ENCODE peak calls at places on chromosomes 16 and 17, in ten cellular contexts. One of them, this sample, is unnamed.

GRCh38 chr16:588889-589657 is 793 bp upstream of the RAB40C start:
- DNase-seq in transverse colon: peak; percentile 98
- DNase-seq in dorsolateral prefrontal cortex: peak; percentile 99
- DNase-seq in HFFc6: peak; percentile 92
- DNase-seq in Peyer's patch: peak; percentile 99
- DNase-seq in AG10803: peak; percentile 94
- DNase-seq in CD4-positive, alpha-beta T cell: peak; percentile 98
- DNase-seq in mucosa of descending colon: peak; percentile 98
- DNase-seq in prostate gland: peak; percentile 97
- DNase-seq in neural crest cell: peak; percentile 98
- DNase-seq in this sample: peak; percentile 99

GRCh38 chr16:65525743-65526142 is 403.9 kb upstream of the CDH11 start:
- DNase-seq in neural crest cell: no peak
- DNase-seq in mucosa of descending colon: no peak
- DNase-seq in CD4-positive, alpha-beta T cell: no peak
- DNase-seq in dorsolateral prefrontal cortex: no peak
- DNase-seq in prostate gland: no peak
- DNase-seq in transverse colon: no peak
- DNase-seq in HFFc6: no peak
- DNase-seq in AG10803: no peak
- DNase-seq in Peyer's patch: no peak
- DNase-seq in this sample: no peak

GRCh38 chr17:32349503-32349853 is 479 bp upstream of the ZNF207 start:
- DNase-seq in dorsolateral prefrontal cortex: peak; percentile 27
- DNase-seq in AG10803: peak; percentile 17
- DNase-seq in prostate gland: peak; percentile 41
- DNase-seq in mucosa of descending colon: no peak
- DNase-seq in CD4-positive, alpha-beta T cell: peak; percentile 4
- DNase-seq in Peyer's patch: no peak
- DNase-seq in transverse colon: peak; percentile 27
- DNase-seq in HFFc6: no peak
- DNase-seq in neural crest cell: no peak
- DNase-seq in this sample: no peak

GRCh38 chr16:84181144-84181915 is 5.5 kb downstream of the TAF1C start:
- DNase-seq in CD4-positive, alpha-beta T cell: no peak
- DNase-seq in Peyer's patch: no peak
- DNase-seq in mucosa of descending colon: no peak
- DNase-seq in prostate gland: no peak
- DNase-seq in dorsolateral prefrontal cortex: no peak
- DNase-seq in neural crest cell: no peak
- DNase-seq in HFFc6: no peak
- DNase-seq in AG10803: no peak
- DNase-seq in transverse colon: no peak
- DNase-seq in this sample: no peak

GRCh38 chr16:11675561-11676511 is 7.6 kb downstream of the SNN start:
- DNase-seq in neural crest cell: no peak
- DNase-seq in Peyer's patch: peak; percentile 89
- DNase-seq in mucosa of descending colon: peak; percentile 80
- DNase-seq in transverse colon: peak; percentile 69
- DNase-seq in dorsolateral prefrontal cortex: peak; percentile 38
- DNase-seq in HFFc6: no peak
- DNase-seq in AG10803: no peak
- DNase-seq in CD4-positive, alpha-beta T cell: no peak
- DNase-seq in prostate gland: no peak
- DNase-seq in this sample: no peak

GRCh38 chr17:2214047-2214717 is 89.4 kb downstream of the SMG6 start:
- DNase-seq in prostate gland: no peak
- DNase-seq in transverse colon: peak; percentile 29
- DNase-seq in Peyer's patch: no peak
- DNase-seq in CD4-positive, alpha-beta T cell: no peak
- DNase-seq in HFFc6: peak; percentile 85
- DNase-seq in dorsolateral prefrontal cortex: peak; percentile 70
- DNase-seq in AG10803: peak; percentile 87
- DNase-seq in neural crest cell: no peak
- DNase-seq in mucosa of descending colon: no peak
- DNase-seq in this sample: no peak

GRCh38 chr17:68033636-68034451 is 1.7 kb upstream of the KPNA2 start:
- DNase-seq in AG10803: peak; percentile 65
- DNase-seq in HFFc6: peak; percentile 27
- DNase-seq in transverse colon: no peak
- DNase-seq in dorsolateral prefrontal cortex: no peak
- DNase-seq in prostate gland: no peak
- DNase-seq in neural crest cell: peak; percentile 35
- DNase-seq in Peyer's patch: no peak
- DNase-seq in CD4-positive, alpha-beta T cell: no peak
- DNase-seq in mucosa of descending colon: no peak
- DNase-seq in this sample: no peak

GRCh38 chr17:50478391-50479361 is at the start of gene RSAD1:
- DNase-seq in prostate gland: peak; percentile 83
- DNase-seq in HFFc6: peak; percentile 85
- DNase-seq in neural crest cell: peak; percentile 77
- DNase-seq in dorsolateral prefrontal cortex: peak; percentile 74
- DNase-seq in Peyer's patch: peak; percentile 93
- DNase-seq in AG10803: peak; percentile 90
- DNase-seq in mucosa of descending colon: peak; percentile 92
- DNase-seq in CD4-positive, alpha-beta T cell: peak; percentile 75
- DNase-seq in transverse colon: peak; percentile 90
- DNase-seq in this sample: peak; percentile 93

GRCh38 chr17:59406808-59407381 is 75.4 kb downstream of the YPEL2 start:
- DNase-seq in dorsolateral prefrontal cortex: no peak
- DNase-seq in CD4-positive, alpha-beta T cell: no peak
- DNase-seq in HFFc6: peak; percentile 64
- DNase-seq in AG10803: peak; percentile 26
- DNase-seq in mucosa of descending colon: no peak
- DNase-seq in prostate gland: no peak
- DNase-seq in transverse colon: no peak
- DNase-seq in Peyer's patch: no peak
- DNase-seq in neural crest cell: no peak
- DNase-seq in this sample: no peak

GRCh38 chr17:73410586-73411329 is 99.0 kb upstream of the CDC42EP4 start:
- DNase-seq in prostate gland: no peak
- DNase-seq in dorsolateral prefrontal cortex: no peak
- DNase-seq in CD4-positive, alpha-beta T cell: no peak
- DNase-seq in mucosa of descending colon: no peak
- DNase-seq in HFFc6: no peak
- DNase-seq in neural crest cell: peak; percentile 42
- DNase-seq in transverse colon: no peak
- DNase-seq in Peyer's patch: no peak
- DNase-seq in AG10803: no peak
- DNase-seq in this sample: no peak

GRCh38 chr17:20896153-20896649 is 146.6 kb downstream of the USP22 start:
- DNase-seq in mucosa of descending colon: no peak
- DNase-seq in transverse colon: peak; percentile 13
- DNase-seq in prostate gland: no peak
- DNase-seq in dorsolateral prefrontal cortex: peak; percentile 17
- DNase-seq in neural crest cell: no peak
- DNase-seq in HFFc6: no peak
- DNase-seq in AG10803: peak; percentile 6
- DNase-seq in CD4-positive, alpha-beta T cell: no peak
- DNase-seq in Peyer's patch: no peak
- DNase-seq in this sample: no peak

GRCh38 chr16:85400305-85401205 is 212.6 kb upstream of the GSE1 start:
- DNase-seq in AG10803: no peak
- DNase-seq in Peyer's patch: no peak
- DNase-seq in HFFc6: no peak
- DNase-seq in neural crest cell: no peak
- DNase-seq in dorsolateral prefrontal cortex: no peak
- DNase-seq in mucosa of descending colon: peak; percentile 28
- DNase-seq in transverse colon: no peak
- DNase-seq in prostate gland: no peak
- DNase-seq in CD4-positive, alpha-beta T cell: no peak
- DNase-seq in this sample: no peak

GRCh38 chr16:8720080-8720966 is 45.9 kb downstream of the ABAT start:
- DNase-seq in neural crest cell: peak; percentile 73
- DNase-seq in prostate gland: no peak
- DNase-seq in AG10803: no peak
- DNase-seq in CD4-positive, alpha-beta T cell: no peak
- DNase-seq in dorsolateral prefrontal cortex: peak; percentile 33
- DNase-seq in Peyer's patch: no peak
- DNase-seq in mucosa of descending colon: no peak
- DNase-seq in HFFc6: no peak
- DNase-seq in transverse colon: no peak
- DNase-seq in this sample: no peak

GRCh38 chr17:74671031-74671771 is 41.5 kb downstream of the CD300LF start:
- DNase-seq in mucosa of descending colon: peak; percentile 65
- DNase-seq in HFFc6: no peak
- DNase-seq in dorsolateral prefrontal cortex: peak; percentile 60
- DNase-seq in Peyer's patch: peak; percentile 74
- DNase-seq in CD4-positive, alpha-beta T cell: peak; percentile 60
- DNase-seq in prostate gland: peak; percentile 56
- DNase-seq in neural crest cell: peak; percentile 90
- DNase-seq in transverse colon: peak; percentile 62
- DNase-seq in AG10803: peak; percentile 57
- DNase-seq in this sample: peak; percentile 90

GRCh38 chr17:8150194-8151119 is 1.7 kb downstream of the PER1 start:
- DNase-seq in CD4-positive, alpha-beta T cell: no peak
- DNase-seq in neural crest cell: no peak
- DNase-seq in transverse colon: no peak
- DNase-seq in AG10803: no peak
- DNase-seq in mucosa of descending colon: peak; percentile 55
- DNase-seq in dorsolateral prefrontal cortex: no peak
- DNase-seq in prostate gland: no peak
- DNase-seq in Peyer's patch: no peak
- DNase-seq in HFFc6: no peak
- DNase-seq in this sample: no peak

GRCh38 chr17:38628441-38628840 is 22.7 kb upstream of the SRCIN1 start:
- DNase-seq in transverse colon: no peak
- DNase-seq in CD4-positive, alpha-beta T cell: no peak
- DNase-seq in AG10803: peak; percentile 6
- DNase-seq in dorsolateral prefrontal cortex: no peak
- DNase-seq in prostate gland: no peak
- DNase-seq in HFFc6: no peak
- DNase-seq in mucosa of descending colon: no peak
- DNase-seq in neural crest cell: no peak
- DNase-seq in Peyer's patch: no peak
- DNase-seq in this sample: no peak

GRCh38 chr17:4318596-4318995 is 47.9 kb downstream of the UBE2G1 start:
- DNase-seq in transverse colon: no peak
- DNase-seq in HFFc6: no peak
- DNase-seq in neural crest cell: no peak
- DNase-seq in mucosa of descending colon: no peak
- DNase-seq in prostate gland: no peak
- DNase-seq in AG10803: no peak
- DNase-seq in dorsolateral prefrontal cortex: no peak
- DNase-seq in CD4-positive, alpha-beta T cell: no peak
- DNase-seq in Peyer's patch: no peak
- DNase-seq in this sample: no peak

GRCh38 chr16:70705056-70705455 is 19.2 kb upstream of the MTSS2 start:
- DNase-seq in mucosa of descending colon: no peak
- DNase-seq in dorsolateral prefrontal cortex: no peak
- DNase-seq in Peyer's patch: no peak
- DNase-seq in transverse colon: no peak
- DNase-seq in CD4-positive, alpha-beta T cell: no peak
- DNase-seq in neural crest cell: no peak
- DNase-seq in HFFc6: peak; percentile 66
- DNase-seq in AG10803: peak; percentile 59
- DNase-seq in prostate gland: no peak
- DNase-seq in this sample: no peak

GRCh38 chr16:78045865-78046581 is 23.7 kb downstream of the CLEC3A start:
- DNase-seq in Peyer's patch: peak; percentile 56
- DNase-seq in prostate gland: peak; percentile 47
- DNase-seq in HFFc6: no peak
- DNase-seq in neural crest cell: peak; percentile 94
- DNase-seq in mucosa of descending colon: no peak
- DNase-seq in transverse colon: peak; percentile 41
- DNase-seq in CD4-positive, alpha-beta T cell: no peak
- DNase-seq in dorsolateral prefrontal cortex: no peak
- DNase-seq in AG10803: peak; percentile 49
- DNase-seq in this sample: peak; percentile 90

DNA sequence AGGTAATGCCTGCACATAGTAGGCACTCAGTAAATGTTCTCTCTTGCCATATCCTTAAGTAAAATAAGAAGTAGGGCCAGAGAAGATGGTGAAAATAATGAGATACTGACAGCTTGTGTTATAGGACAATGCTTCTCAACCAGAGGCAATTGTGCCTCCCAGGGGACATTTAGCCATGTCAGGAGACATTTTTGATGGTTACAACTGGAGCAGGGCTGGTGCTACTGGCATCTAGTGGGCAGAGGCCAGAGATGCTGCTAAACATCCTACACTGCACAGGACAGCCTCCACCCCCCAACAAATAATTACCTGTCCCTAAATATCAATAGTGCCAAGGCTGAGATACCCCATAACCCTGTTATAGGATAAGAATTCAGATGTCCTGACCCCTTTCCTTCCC is 1.7 kb downstream of the RAD51D start:
- DNase-seq in mucosa of descending colon: no peak
- DNase-seq in neural crest cell: no peak
- DNase-seq in AG10803: peak; percentile 45
- DNase-seq in prostate gland: no peak
- DNase-seq in dorsolateral prefrontal cortex: no peak
- DNase-seq in CD4-positive, alpha-beta T cell: no peak
- DNase-seq in Peyer's patch: peak; percentile 8
- DNase-seq in transverse colon: no peak
- DNase-seq in HFFc6: peak; percentile 48
- DNase-seq in this sample: no peak
- TF ChIP-seq CTCF in mucosa of descending colon: no peak
- TF ChIP-seq CTCF in neural crest cell: no peak
- TF ChIP-seq CTCF in AG10803: peak; percentile 39
- TF ChIP-seq CTCF in prostate gland: no peak
- TF ChIP-seq CTCF in dorsolateral prefrontal cortex: no peak
- TF ChIP-seq CTCF in CD4-positive, alpha-beta T cell: no peak
- TF ChIP-seq CTCF in Peyer's patch: no peak
- TF ChIP-seq CTCF in transverse colon: no peak
- TF ChIP-seq CTCF in HFFc6: peak; percentile 60
- TF ChIP-seq CTCF in this sample: no peak

GRCh38 chr16:75481475-75481874 is 13.8 kb downstream of the CHST6 start:
- DNase-seq in AG10803: no peak
- DNase-seq in CD4-positive, alpha-beta T cell: no peak
- DNase-seq in Peyer's patch: no peak
- DNase-seq in neural crest cell: no peak
- DNase-seq in HFFc6: no peak
- DNase-seq in mucosa of descending colon: no peak
- DNase-seq in prostate gland: no peak
- DNase-seq in transverse colon: no peak
- DNase-seq in dorsolateral prefrontal cortex: no peak
- DNase-seq in this sample: no peak
- TF ChIP-seq CTCF in AG10803: no peak
- TF ChIP-seq CTCF in CD4-positive, alpha-beta T cell: no peak
- TF ChIP-seq CTCF in Peyer's patch: no peak
- TF ChIP-seq CTCF in neural crest cell: no peak
- TF ChIP-seq CTCF in HFFc6: peak; percentile 22
- TF ChIP-seq CTCF in mucosa of descending colon: no peak
- TF ChIP-seq CTCF in prostate gland: no peak
- TF ChIP-seq CTCF in transverse colon: no peak
- TF ChIP-seq CTCF in dorsolateral prefrontal cortex: no peak
- TF ChIP-seq CTCF in this sample: no peak

GRCh38 chr17:82399030-82399429 is 19.1 kb upstream of the HEXD start:
- DNase-seq in dorsolateral prefrontal cortex: peak; percentile 79
- DNase-seq in transverse colon: no peak
- DNase-seq in Peyer's patch: no peak
- DNase-seq in mucosa of descending colon: no peak
- DNase-seq in HFFc6: peak; percentile 52
- DNase-seq in prostate gland: no peak
- DNase-seq in AG10803: peak; percentile 99
- DNase-seq in CD4-positive, alpha-beta T cell: no peak
- DNase-seq in neural crest cell: no peak
- DNase-seq in this sample: no peak
- TF ChIP-seq CTCF in dorsolateral prefrontal cortex: no peak
- TF ChIP-seq CTCF in transverse colon: no peak
- TF ChIP-seq CTCF in Peyer's patch: no peak
- TF ChIP-seq CTCF in mucosa of descending colon: no peak
- TF ChIP-seq CTCF in HFFc6: no peak
- TF ChIP-seq CTCF in prostate gland: no peak
- TF ChIP-seq CTCF in AG10803: no peak
- TF ChIP-seq CTCF in CD4-positive, alpha-beta T cell: no peak
- TF ChIP-seq CTCF in neural crest cell: no peak
- TF ChIP-seq CTCF in this sample: no peak

GRCh38 chr17:75693500-75694481 is 26.7 kb downstream of the SAP30BP start:
- DNase-seq in AG10803: peak; percentile 98
- DNase-seq in Peyer's patch: peak; percentile 49
- DNase-seq in dorsolateral prefrontal cortex: peak; percentile 96
- DNase-seq in HFFc6: peak; percentile 99
- DNase-seq in mucosa of descending colon: no peak
- DNase-seq in neural crest cell: no peak
- DNase-seq in prostate gland: peak; percentile 97
- DNase-seq in CD4-positive, alpha-beta T cell: no peak
- DNase-seq in transverse colon: peak; percentile 63
- DNase-seq in this sample: no peak
- TF ChIP-seq CTCF in AG10803: peak; percentile 49
- TF ChIP-seq CTCF in Peyer's patch: no peak
- TF ChIP-seq CTCF in dorsolateral prefrontal cortex: no peak
- TF ChIP-seq CTCF in HFFc6: peak; percentile 38
- TF ChIP-seq CTCF in mucosa of descending colon: no peak
- TF ChIP-seq CTCF in neural crest cell: no peak
- TF ChIP-seq CTCF in prostate gland: no peak
- TF ChIP-seq CTCF in CD4-positive, alpha-beta T cell: no peak
- TF ChIP-seq CTCF in transverse colon: no peak
- TF ChIP-seq CTCF in this sample: no peak